ENCODE peak calls at places on chromosomes 4 and X, in seven cellular contexts. Z is stomach, G is suprapubic skin, U is GM23338, B is GM12892, W is endothelial cell of umbilical vein, H is prostate gland. P is an unnamed sample.
A peak's percentile ranks its signal among the peaks of the same experiment; 100 is the strongest.

GRCh38 chrX:39941332-39941920 is 156.3 kb downstream of the BCOR start:
- DNase-seq in Z (no peak), G (no peak), U (no peak), B (no peak), W (no peak), H (no peak), P (no peak)

GRCh38 chrX:154470914-154471568 is 8.0 kb downstream of the LAGE3 start:
- DNase-seq in Z (no peak), G (no peak), U (no peak), B (no peak), W (no peak), H (no peak), P (no peak)

GRCh38 chr4:116244771-116245170 is 840.6 kb downstream of the TRAM1L1 start:
- DNase-seq in Z (no peak), G (no peak), U (no peak), B (no peak), W (no peak), H (no peak), P (no peak)

GRCh38 chr4:127601029-127601428 is 31.7 kb upstream of the INTU start:
- DNase-seq in Z (no peak), G (no peak), U (no peak), B (no peak), W (no peak), H (no peak), P (no peak)

GRCh38 chrX:33336783-33337182 is 125.4 kb upstream of the DMD start:
- DNase-seq in Z (no peak), G (no peak), U (peak; percentile 15), B (no peak), W (peak; percentile 38), H (peak; percentile 5), P (no peak)

GRCh38 chrX:8037593-8038348 is 110.6 kb upstream of the PNPLA4 start:
- DNase-seq in Z (no peak), G (no peak), U (peak; percentile 9), B (no peak), W (no peak), H (no peak), P (no peak)

GRCh38 chr4:84948056-84948455 is 18.4 kb downstream of the WDFY3 start:
- DNase-seq in Z (no peak), G (no peak), U (no peak), B (no peak), W (no peak), H (no peak), P (no peak)

GRCh38 chr4:40363382-40363920 is 28.3 kb downstream of the CHRNA9 start:
- DNase-seq in Z (peak; percentile 64), G (no peak), U (no peak), B (no peak), W (no peak), H (peak; percentile 46), P (no peak)

GRCh38 chrX:111822191-111822590 is 53.8 kb upstream of the TRPC5OS start:
- DNase-seq in Z (no peak), G (no peak), U (no peak), B (no peak), W (no peak), H (no peak), P (no peak)

GRCh38 chr4:141711211-141711610 is 74.8 kb downstream of the IL15 start:
- DNase-seq in Z (no peak), G (no peak), U (peak; percentile 43), B (no peak), W (peak; percentile 50), H (no peak), P (no peak)

GRCh38 chr4:187362937-187363336 is 632.6 kb upstream of the ZFP42 start:
- DNase-seq in Z (no peak), G (no peak), U (no peak), B (no peak), W (no peak), H (no peak), P (no peak)

GRCh38 chr4:123244233-123244632 is 152.4 kb upstream of the SPRY1 start:
- DNase-seq in Z (peak; percentile 30), G (no peak), U (no peak), B (no peak), W (peak; percentile 65), H (peak; percentile 68), P (no peak)

GRCh38 chrX:151750511-151750910 is 16.0 kb downstream of the CNGA2 start:
- DNase-seq in Z (no peak), G (no peak), U (no peak), B (no peak), W (no peak), H (no peak), P (no peak)

GRCh38 chr4:13386405-13387107 is 97.6 kb downstream of the RAB28 start:
- DNase-seq in Z (no peak), G (no peak), U (no peak), B (no peak), W (no peak), H (no peak), P (no peak)

GRCh38 chr4:95660719-95661118 is 111.9 kb upstream of the UNC5C start:
- DNase-seq in Z (no peak), G (no peak), U (no peak), B (no peak), W (no peak), H (no peak), P (no peak)

GRCh38 chrX:3262906-3263305 is 83.5 kb downstream of the MXRA5 start:
- DNase-seq in Z (no peak), G (no peak), U (no peak), B (no peak), W (peak; percentile 76), H (no peak), P (no peak)

DNA sequence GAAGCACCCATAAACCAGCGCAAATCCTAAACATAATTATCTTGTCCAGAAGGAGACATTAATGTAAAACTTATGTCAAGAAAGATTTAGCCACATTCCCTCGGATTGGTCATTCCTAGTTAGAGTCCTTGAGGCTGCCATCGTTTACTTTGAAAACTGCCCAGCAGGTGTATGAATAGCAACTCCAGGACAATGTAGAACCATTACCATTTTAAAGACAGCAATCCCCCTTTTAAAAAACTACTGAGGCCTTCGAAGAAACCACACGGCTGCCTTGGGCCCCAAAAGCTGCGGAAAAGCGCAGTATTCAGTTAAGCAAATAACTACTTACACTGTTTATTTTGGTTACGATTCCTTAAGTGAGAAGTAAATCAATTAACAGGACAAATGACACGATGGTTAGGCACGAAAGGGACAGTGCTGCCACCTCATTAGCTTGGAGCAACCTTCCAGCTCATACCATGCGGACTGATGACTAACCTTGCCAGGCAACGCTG is 814 bp upstream of the SGMS2 start:
- DNase-seq in Z (no peak), G (no peak), U (peak; percentile 77), B (no peak), W (no peak), H (no peak), P (no peak)
- TF ChIP-seq POLR2AphosphoS5 in Z (peak; percentile 75), G (no peak), U (peak; percentile 20), B (no peak), W (no peak), H (no peak), P (no peak)

GRCh38 chr4:153759407-153760226 is at the start of gene RNF175:
- DNase-seq in Z (no peak), G (no peak), U (peak; percentile 87), B (no peak), W (no peak), H (no peak), P (no peak)
- TF ChIP-seq POLR2AphosphoS5 in Z (no peak), G (no peak), U (peak; percentile 58), B (no peak), W (no peak), H (no peak), P (no peak)

GRCh38 chr4:102345795-102346100 is 466 bp upstream of the SLC39A8 start:
- DNase-seq in Z (no peak), G (no peak), U (no peak), B (no peak), W (no peak), H (peak; percentile 6), P (no peak)

GRCh38 chr4:102343964-102344519 is 1.2 kb downstream of the SLC39A8 start:
- DNase-seq in Z (no peak), G (no peak), U (no peak), B (no peak), W (no peak), H (peak; percentile 50), P (no peak)

GRCh38 chr4:102344520-102344954 is 745 bp downstream of the SLC39A8 start:
- DNase-seq in Z (peak; percentile 58), G (peak; percentile 84), U (peak; percentile 68), B (peak; percentile 63), W (peak; percentile 63), H (peak; percentile 28), P (peak; percentile 51)

GRCh38 chr4:102342404-102343074 is 2.7 kb downstream of the SLC39A8 start:
- DNase-seq in Z (no peak), G (no peak), U (no peak), B (no peak), W (no peak), H (no peak), P (no peak)

DNA sequence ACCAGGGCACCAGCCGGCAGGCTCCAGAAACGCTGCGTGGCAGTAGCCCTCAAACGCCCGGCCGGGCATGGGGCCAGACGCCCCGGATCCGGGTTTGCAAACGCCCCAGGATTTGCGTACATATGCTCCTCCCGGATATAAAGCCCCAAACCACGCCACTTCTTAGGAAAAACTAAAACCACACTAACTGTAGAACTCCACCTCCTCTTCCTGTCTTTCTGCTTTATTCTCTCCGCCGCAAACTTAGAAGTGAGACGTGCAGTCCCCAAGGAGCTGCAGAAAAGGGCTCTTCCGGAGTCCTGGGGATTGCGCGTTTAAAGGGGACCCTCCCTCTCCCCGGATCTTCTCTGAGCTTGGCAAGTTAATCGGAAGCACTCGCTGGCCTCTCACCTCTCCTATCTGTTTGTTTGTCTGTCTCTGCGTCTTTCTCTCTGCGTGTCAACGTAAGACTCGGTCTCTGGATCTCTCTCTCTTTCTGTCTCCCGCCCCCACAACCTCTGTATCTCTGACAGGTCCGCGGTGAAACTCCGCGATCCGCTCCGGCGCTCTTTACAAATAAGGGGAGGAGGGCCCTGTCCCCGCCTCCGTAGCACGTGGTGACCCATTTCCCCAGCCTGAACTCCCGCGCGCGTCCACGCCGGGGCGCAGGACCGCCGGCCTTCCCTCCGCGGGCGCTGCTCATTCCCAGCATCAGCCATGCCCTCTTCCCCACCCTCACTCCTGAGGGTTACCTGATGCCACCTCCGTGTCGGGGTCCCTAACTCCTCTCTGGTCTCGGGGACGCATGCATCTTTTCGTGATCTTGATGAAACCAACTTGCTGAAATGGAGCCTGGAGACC is at the start of gene SLC39A8:
- DNase-seq in Z (peak; percentile 82), G (peak; percentile 93), U (peak; percentile 94), B (peak; percentile 77), W (peak; percentile 79), H (peak; percentile 82), P (peak; percentile 79)
- TF ChIP-seq POLR2AphosphoS5 in Z (peak; percentile 57), G (peak; percentile 28), U (peak; percentile 67), B (no peak), W (peak; percentile 30), H (peak; percentile 83), P (peak; percentile 63)

DNA sequence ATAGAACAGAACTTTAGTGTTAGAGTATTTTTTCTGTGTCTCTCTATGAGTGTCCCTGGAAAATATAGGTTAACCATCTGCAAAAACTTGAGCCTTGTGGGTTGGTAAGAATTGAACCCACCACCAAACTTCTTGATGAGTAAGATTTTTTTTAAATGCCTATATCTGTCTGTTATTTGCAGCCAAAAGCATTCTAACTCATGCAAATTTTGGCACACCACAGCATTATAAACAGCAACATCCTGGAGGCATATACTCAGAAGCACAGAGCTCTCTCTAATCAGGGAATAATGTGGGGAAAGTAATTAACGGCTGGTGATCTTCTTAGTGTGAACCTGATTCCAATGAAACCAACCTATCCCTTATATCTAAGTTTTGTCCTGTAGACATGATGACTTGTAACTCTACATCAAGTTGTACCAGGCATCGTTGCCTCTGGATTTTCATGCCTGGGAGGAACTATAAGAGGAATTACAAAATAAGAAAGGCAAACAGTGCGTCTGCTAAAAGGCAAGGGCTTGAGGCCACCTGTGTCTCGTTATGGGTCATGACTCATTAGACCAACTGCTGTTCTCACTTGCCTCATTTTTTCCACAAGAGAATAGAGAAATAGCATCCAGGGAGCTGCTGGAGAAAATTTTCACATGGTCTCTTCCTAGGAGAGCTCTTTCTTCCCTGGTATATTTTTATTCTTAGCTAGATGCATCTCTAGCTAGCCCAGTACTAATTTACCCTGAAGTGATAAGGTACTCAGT is 202.4 kb downstream of the CHIC2 start:
- DNase-seq in Z (no peak), G (no peak), U (no peak), B (no peak), W (no peak), H (no peak), P (no peak)
- TF ChIP-seq POLR2AphosphoS5 in Z (no peak), G (no peak), U (no peak), B (no peak), W (no peak), H (no peak), P (no peak)

P was measured in GM12891.